ENCODE peak calls at places on chromosomes 16 and 17, in five cellular contexts. One of them, this sample, is unnamed.

GRCh38 chr17:49359990-49360795 is 1.9 kb downstream of the ZNF652 start:
- DNase-seq in coronary artery: no peak
- DNase-seq in AG09309: no peak
- DNase-seq in GF-D8: no peak
- DNase-seq in NCI-H1092: no peak
- DNase-seq in this sample: no peak

GRCh38 chr17:40596261-40596919 is 31.1 kb upstream of the CCR7 start:
- DNase-seq in AG09309: no peak
- DNase-seq in NCI-H1092: no peak
- DNase-seq in coronary artery: no peak
- DNase-seq in GF-D8: no peak
- DNase-seq in this sample: no peak

GRCh38 chr17:35630530-35631148 is 43.5 kb downstream of the AP2B1 start:
- DNase-seq in coronary artery: no peak
- DNase-seq in NCI-H1092: no peak
- DNase-seq in AG09309: no peak
- DNase-seq in GF-D8: no peak
- DNase-seq in this sample: peak

GRCh38 chr17:47621293-47622178 is 28.2 kb upstream of the KPNB1 start:
- DNase-seq in coronary artery: no peak
- DNase-seq in AG09309: peak
- DNase-seq in GF-D8: no peak
- DNase-seq in NCI-H1092: no peak
- DNase-seq in this sample: peak

GRCh38 chr17:4304417-4305027 is 40.7 kb upstream of the ANKFY1 start:
- DNase-seq in coronary artery: no peak
- DNase-seq in NCI-H1092: no peak
- DNase-seq in GF-D8: no peak
- DNase-seq in AG09309: peak
- DNase-seq in this sample: no peak

GRCh38 chr16:30896203-30896889 is at the start of gene CTF1:
- DNase-seq in coronary artery: peak
- DNase-seq in NCI-H1092: no peak
- DNase-seq in GF-D8: no peak
- DNase-seq in AG09309: peak
- DNase-seq in this sample: peak

GRCh38 chr16:85004587-85005205 is 6.6 kb downstream of the ZDHHC7 start:
- DNase-seq in GF-D8: no peak
- DNase-seq in NCI-H1092: no peak
- DNase-seq in AG09309: peak
- DNase-seq in coronary artery: no peak
- DNase-seq in this sample: peak

GRCh38 chr16:25165284-25165683 is 51.5 kb upstream of the AQP8 start:
- DNase-seq in AG09309: no peak
- DNase-seq in NCI-H1092: no peak
- DNase-seq in coronary artery: no peak
- DNase-seq in GF-D8: no peak
- DNase-seq in this sample: no peak

GRCh38 chr17:67491009-67491677 is 114.1 kb downstream of the PITPNC1 start:
- DNase-seq in GF-D8: no peak
- DNase-seq in AG09309: peak
- DNase-seq in NCI-H1092: peak
- DNase-seq in coronary artery: peak
- DNase-seq in this sample: peak

GRCh38 chr17:17042851-17043667 is 802 bp downstream of the MPRIP start:
- DNase-seq in AG09309: no peak
- DNase-seq in GF-D8: no peak
- DNase-seq in coronary artery: peak
- DNase-seq in NCI-H1092: no peak
- DNase-seq in this sample: no peak

GRCh38 chr17:44307387-44308186 is 814 bp upstream of the RUNDC3A start:
- DNase-seq in GF-D8: no peak
- DNase-seq in coronary artery: no peak
- DNase-seq in AG09309: no peak
- DNase-seq in NCI-H1092: peak
- DNase-seq in this sample: no peak

This sample was measured in BJ.